ENCODE peak calls at places on chromosomes 2 and 18, in four cellular contexts. I is nucleus accumbens; Q is AML-193; E is stimulated activated CD4-positive, alpha-beta T cell treated with anti-CD3 and anti-CD28 coated beads, Interleukin-2, amount 100 ng/mL, for 48 hours. F is an unnamed sample.
A peak's percentile ranks its signal among the peaks of the same experiment; 100 is the strongest.

GRCh38 chr2:131431336-131431735 is 44.6 kb upstream of the TUBA3D start:
- DNase-seq in Q (no peak), E (no peak), I (no peak), F (no peak)

GRCh38 chr2:96260404-96261260 is 5.2 kb downstream of the TMEM127 start:
- DNase-seq in I (no peak), Q (peak; percentile 87), E (no peak), F (peak; percentile 93)

GRCh38 chr2:36444206-36444605 is 88.6 kb downstream of the CRIM1 start:
- DNase-seq in I (no peak), E (no peak), Q (no peak), F (no peak)

GRCh38 chr18:3449702-3450357 is at the start of gene TGIF1:
- DNase-seq in Q (peak; percentile 40), E (peak; percentile 33), I (no peak), F (no peak)

GRCh38 chr2:72153026-72153791 is 5.5 kb upstream of the CYP26B1 start:
- DNase-seq in Q (no peak), I (no peak), E (no peak), F (no peak)

GRCh38 chr2:225038076-225038571 is 4.1 kb downstream of the DOCK10 start:
- DNase-seq in Q (no peak), I (no peak), E (no peak), F (no peak)

GRCh38 chr18:3148930-3149535 is 70.7 kb downstream of the MYOM1 start:
- DNase-seq in E (no peak), I (no peak), Q (no peak), F (no peak)

GRCh38 chr18:56715121-56715520 is 64.0 kb downstream of the WDR7 start:
- DNase-seq in E (no peak), I (no peak), Q (no peak), F (no peak)

GRCh38 chr2:237632991-237633629 is 5.7 kb downstream of the LRRFIP1 start:
- DNase-seq in E (no peak), I (no peak), Q (no peak), F (no peak)

GRCh38 chr2:107290041-107290440 is 404.1 kb upstream of the ST6GAL2 start:
- DNase-seq in Q (no peak), E (no peak), I (no peak), F (no peak)

GRCh38 chr2:240578488-240578887 is 8.0 kb upstream of the CAPN10 start:
- DNase-seq in E (no peak), I (no peak), Q (no peak), F (no peak)

GRCh38 chr2:36456227-36456788 is 100.7 kb downstream of the CRIM1 start:
- DNase-seq in Q (no peak), E (no peak), I (no peak), F (no peak)

GRCh38 chr2:218008060-218009040 is 5.6 kb upstream of the TNS1 start:
- DNase-seq in E (no peak), I (no peak), Q (no peak), F (no peak)

GRCh38 chr2:40219141-40219540 is 232.7 kb downstream of the SLC8A1 start:
- DNase-seq in Q (no peak), E (no peak), I (no peak), F (no peak)

GRCh38 chr2:107325983-107326786 is 440.2 kb upstream of the ST6GAL2 start:
- DNase-seq in E (no peak), I (peak; percentile 18), Q (no peak), F (no peak)

GRCh38 chr2:121648206-121648605 is 1.1 kb downstream of the CLASP1 start:
- DNase-seq in I (no peak), Q (no peak), E (no peak), F (no peak)

GRCh38 chr2:85265304-85265703 is 62.5 kb downstream of the TGOLN2 start:
- DNase-seq in Q (no peak), I (peak; percentile 9), E (no peak), F (no peak)

GRCh38 chr2:15510131-15510530 is 51.0 kb downstream of the NBAS start:
- DNase-seq in E (no peak), I (no peak), Q (no peak), F (no peak)

GRCh38 chr18:77366067-77366724 is 116.5 kb downstream of the GALR1 start:
- DNase-seq in E (no peak), I (no peak), Q (no peak), F (no peak)

GRCh38 chr2:95159690-95160449 is at the start of gene ZNF514:
- DNase-seq in Q (peak; percentile 53), I (peak; percentile 35), E (peak; percentile 58), F (no peak)